ENCODE peak calls at places on chromosome 1, in eight cellular contexts. C, P, U, W, Z, I, M and E are unnamed samples.

GRCh38 chr1:119822406-119822805 is 11.1 kb upstream of the REG4 start:
- DNase-seq in C (no peak), P (no peak), U (no peak), W (no peak), Z (no peak), I (no peak), M (no peak), E (no peak)

GRCh38 chr1:239951518-239952130 is 140.1 kb upstream of the FMN2 start:
- DNase-seq in C (peak), P (peak), U (no peak), W (peak), Z (peak), I (peak), M (peak), E (peak)

GRCh38 chr1:109627692-109628399 is 8.2 kb downstream of the AMPD2 start:
- DNase-seq in C (no peak), P (no peak), U (no peak), W (no peak), Z (no peak), I (no peak), M (peak), E (no peak)

GRCh38 chr1:3988431-3988830 is 88.4 kb upstream of the C1orf174 start:
- DNase-seq in C (no peak), P (no peak), U (no peak), W (no peak), Z (no peak), I (no peak), M (no peak), E (no peak)

GRCh38 chr1:109762821-109763645 is 690 bp downstream of the EPS8L3 start:
- DNase-seq in C (peak), P (no peak), U (peak), W (peak), Z (no peak), I (peak), M (no peak), E (peak)

GRCh38 chr1:223429313-223429731 is 36.1 kb downstream of the CCDC185 start:
- DNase-seq in C (peak), P (no peak), U (no peak), W (peak), Z (peak), I (peak), M (no peak), E (peak)

GRCh38 chr1:234368320-234369032 is 4.8 kb upstream of the COA6 start:
- DNase-seq in C (no peak), P (no peak), U (no peak), W (no peak), Z (no peak), I (no peak), M (no peak), E (no peak)

GRCh38 chr1:54600947-54601725 is 22.2 kb downstream of the FAM151A start:
- DNase-seq in C (no peak), P (no peak), U (no peak), W (no peak), Z (no peak), I (no peak), M (no peak), E (no peak)

GRCh38 chr1:115507256-115507589 is 134.5 kb upstream of the VANGL1 start:
- DNase-seq in C (peak), P (peak), U (no peak), W (no peak), Z (no peak), I (no peak), M (no peak), E (peak)

GRCh38 chr1:167776616-167777252 is 55.0 kb downstream of the MPZL1 start:
- DNase-seq in C (no peak), P (no peak), U (no peak), W (no peak), Z (no peak), I (no peak), M (no peak), E (no peak)

GRCh38 chr1:35264861-35265260 is 3.6 kb upstream of the ZMYM4 start:
- DNase-seq in C (peak), P (no peak), U (no peak), W (peak), Z (no peak), I (no peak), M (no peak), E (no peak)

GRCh38 chr1:155882235-155882634 is 22.9 kb downstream of the SYT11 start:
- DNase-seq in C (no peak), P (no peak), U (no peak), W (no peak), Z (no peak), I (no peak), M (peak), E (no peak)

GRCh38 chr1:204623894-204624361 is 61.6 kb downstream of the LRRN2 start:
- DNase-seq in C (no peak), P (peak), U (no peak), W (no peak), Z (no peak), I (no peak), M (no peak), E (peak)

GRCh38 chr1:116853680-116854191 is 56.0 kb upstream of the PTGFRN start:
- DNase-seq in C (peak), P (peak), U (no peak), W (peak), Z (no peak), I (no peak), M (no peak), E (peak)

GRCh38 chr1:186865253-186865652 is 36.5 kb downstream of the PLA2G4A start:
- DNase-seq in C (no peak), P (no peak), U (no peak), W (no peak), Z (no peak), I (no peak), M (peak), E (no peak)

GRCh38 chr1:214518387-214518786 is 33.0 kb downstream of the PTPN14 start:
- DNase-seq in C (no peak), P (no peak), U (no peak), W (no peak), Z (no peak), I (no peak), M (no peak), E (no peak)

GRCh38 chr1:156160744-156161181 is 7.4 kb downstream of the SEMA4A start:
- DNase-seq in C (peak), P (peak), U (peak), W (no peak), Z (peak), I (peak), M (peak), E (no peak)

GRCh38 chr1:157580179-157580827 is 17.6 kb downstream of the FCRL4 start:
- DNase-seq in C (peak), P (peak), U (no peak), W (peak), Z (no peak), I (no peak), M (peak), E (peak)

GRCh38 chr1:177571076-177571475 is 398.8 kb downstream of the SEC16B start:
- DNase-seq in C (no peak), P (no peak), U (no peak), W (no peak), Z (no peak), I (no peak), M (no peak), E (no peak)

GRCh38 chr1:74613894-74614293 is 59.7 kb downstream of the ERICH3 start:
- DNase-seq in C (no peak), P (no peak), U (no peak), W (no peak), Z (no peak), I (no peak), M (no peak), E (no peak)

GRCh38 chr1:7515175-7515574 is 255.9 kb upstream of the VAMP3 start:
- DNase-seq in C (no peak), P (no peak), U (no peak), W (no peak), Z (no peak), I (no peak), M (no peak), E (no peak)

GRCh38 chr1:21640653-21641052 is 28.5 kb downstream of the RAP1GAP start:
- DNase-seq in C (no peak), P (no peak), U (no peak), W (no peak), Z (no peak), I (no peak), M (no peak), E (no peak)

GRCh38 chr1:32773764-32774463 is 43.2 kb downstream of the YARS1 start:
- DNase-seq in C (no peak), P (no peak), U (no peak), W (no peak), Z (no peak), I (no peak), M (no peak), E (no peak)

GRCh38 chr1:47406966-47407365 is 9.1 kb upstream of the FOXE3 start:
- DNase-seq in C (no peak), P (no peak), U (no peak), W (no peak), Z (no peak), I (no peak), M (no peak), E (no peak)

GRCh38 chr1:208291923-208292711 is 47.9 kb upstream of the PLXNA2 start:
- DNase-seq in C (peak), P (no peak), U (no peak), W (no peak), Z (no peak), I (no peak), M (no peak), E (peak)

GRCh38 chr1:200610846-200611245 is 9.7 kb downstream of the KIF14 start:
- DNase-seq in C (peak), P (no peak), U (no peak), W (no peak), Z (no peak), I (no peak), M (no peak), E (peak)

GRCh38 chr1:26132128-26132824 is 20.7 kb downstream of the PDIK1L start:
- DNase-seq in C (no peak), P (no peak), U (no peak), W (peak), Z (no peak), I (no peak), M (no peak), E (no peak)

GRCh38 chr1:20349561-20349960 is 58.9 kb downstream of the VWA5B1 start:
- DNase-seq in C (no peak), P (no peak), U (no peak), W (no peak), Z (no peak), I (no peak), M (no peak), E (no peak)

GRCh38 chr1:171061425-171062143 is 29.1 kb upstream of the FMO3 start:
- DNase-seq in C (peak), P (no peak), U (no peak), W (no peak), Z (no peak), I (no peak), M (no peak), E (peak)

GRCh38 chr1:59006309-59006698 is 222.5 kb upstream of the JUN start:
- DNase-seq in C (no peak), P (no peak), U (no peak), W (peak), Z (no peak), I (no peak), M (no peak), E (no peak)

GRCh38 chr1:98077691-98078090 is 156.9 kb upstream of the DPYD start:
- DNase-seq in C (peak), P (no peak), U (no peak), W (no peak), Z (no peak), I (no peak), M (no peak), E (no peak)

GRCh38 chr1:98078586-98078985 is 157.8 kb upstream of the DPYD start:
- DNase-seq in C (peak), P (no peak), U (no peak), W (no peak), Z (no peak), I (no peak), M (no peak), E (no peak)

GRCh38 chr1:98072047-98072446 is 151.2 kb upstream of the DPYD start:
- DNase-seq in C (no peak), P (no peak), U (no peak), W (no peak), Z (no peak), I (no peak), M (no peak), E (no peak)

DNA sequence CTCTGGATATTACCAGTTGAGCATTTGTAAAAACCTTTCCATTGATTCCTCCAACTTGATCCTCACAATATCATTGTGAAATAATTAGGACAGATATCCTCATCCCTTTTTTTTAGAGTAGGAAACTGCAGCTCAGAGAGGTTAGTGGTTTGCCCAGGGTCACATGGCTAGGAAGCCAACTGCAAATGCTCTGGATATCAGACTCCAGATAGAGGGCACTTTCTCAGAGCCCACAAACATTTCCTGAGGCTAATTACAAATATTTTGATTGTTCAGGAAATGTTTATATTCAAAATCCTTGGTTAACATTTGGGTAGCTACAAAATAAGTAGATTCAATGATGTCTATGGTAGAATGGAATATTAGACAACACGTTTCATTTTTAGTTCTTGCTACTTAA is 154.8 kb upstream of the DPYD start:
- DNase-seq in C (no peak), P (no peak), U (no peak), W (no peak), Z (no peak), I (no peak), M (no peak), E (no peak)
- TF ChIP-seq CTCF in C (no peak), P (no peak), U (no peak), W (no peak), Z (no peak), I (no peak), M (no peak), E (no peak)

DNA sequence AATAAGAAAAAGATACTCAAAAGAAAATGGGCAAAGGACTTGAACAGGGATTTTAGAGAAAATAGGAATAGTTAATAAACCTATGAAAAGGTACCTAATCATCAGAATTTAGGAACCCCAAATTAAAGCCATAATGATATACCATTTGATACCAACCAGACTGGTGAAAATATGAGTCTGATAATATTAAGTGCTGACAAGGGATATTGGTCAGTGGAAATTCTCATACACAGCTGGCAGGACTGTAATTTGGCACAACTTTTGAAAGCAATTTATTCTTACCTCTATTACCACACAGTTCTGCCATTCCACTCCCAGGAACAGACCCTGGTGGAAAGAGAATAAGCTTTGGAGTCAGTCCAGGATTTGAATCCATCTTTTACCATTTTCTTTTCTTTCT is 111.3 kb downstream of the KIF26B start:
- DNase-seq in C (no peak), P (no peak), U (no peak), W (no peak), Z (no peak), I (no peak), M (no peak), E (no peak)
- TF ChIP-seq CTCF in C (no peak), P (no peak), U (no peak), W (no peak), Z (no peak), I (no peak), M (no peak), E (no peak)

GRCh38 chr1:203117611-203118575 is 9.6 kb upstream of the ADORA1 start:
- DNase-seq in C (peak), P (peak), U (peak), W (peak), Z (peak), I (peak), M (peak), E (peak)
- TF ChIP-seq CTCF in C (peak), P (peak), U (peak), W (peak), Z (peak), I (peak), M (peak), E (peak)

DNA sequence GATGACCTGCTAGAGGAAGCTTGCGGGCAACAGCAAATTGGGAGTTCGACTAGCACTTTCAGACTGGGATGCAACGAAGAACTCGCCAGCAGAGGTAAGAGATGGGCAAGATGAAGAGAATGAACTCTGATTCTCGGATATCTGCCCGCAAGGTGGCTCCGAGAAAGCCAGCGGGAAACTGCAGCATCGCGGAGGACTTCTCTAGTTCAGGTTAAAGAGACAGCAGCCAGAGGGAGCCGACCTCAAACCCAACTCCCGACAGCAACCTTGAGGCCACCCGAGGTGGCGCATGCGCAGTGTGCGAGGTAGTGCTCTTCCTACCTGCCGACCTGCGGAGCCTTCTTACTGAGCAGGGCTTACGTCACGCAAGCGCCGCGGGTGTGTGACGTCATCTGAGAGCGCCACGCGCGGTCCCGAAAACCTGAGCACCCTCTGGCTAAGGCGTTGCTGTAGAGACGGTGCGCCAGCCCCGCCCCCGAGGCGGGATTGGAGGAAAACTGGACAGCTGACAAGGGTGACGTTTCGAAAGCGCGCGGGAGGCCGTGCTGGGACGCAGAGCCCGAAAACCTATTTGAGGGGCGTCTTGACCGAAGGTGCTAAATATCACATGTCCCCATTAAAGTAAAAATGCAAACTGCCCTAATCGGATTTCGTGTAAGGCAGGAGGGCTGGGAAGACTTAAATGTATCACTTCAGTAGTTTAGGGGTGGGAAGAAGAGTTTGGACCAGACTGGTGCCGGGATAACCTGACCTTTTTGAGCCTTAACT is 110.5 kb upstream of the SLC25A33 start:
- DNase-seq in C (peak), P (peak), U (peak), W (peak), Z (peak), I (peak), M (peak), E (peak)
- TF ChIP-seq CTCF in C (no peak), P (no peak), U (no peak), W (no peak), Z (peak), I (no peak), M (peak), E (no peak)

GRCh38 chr1:67281246-67281645 is 26.4 kb upstream of the IL12RB2 start:
- DNase-seq in C (no peak), P (no peak), U (no peak), W (no peak), Z (no peak), I (no peak), M (no peak), E (no peak)

GRCh38 chr1:67280696-67281095 is 27.0 kb upstream of the IL12RB2 start:
- DNase-seq in C (no peak), P (no peak), U (no peak), W (no peak), Z (no peak), I (no peak), M (no peak), E (no peak)

GRCh38 chr1:67290236-67290635 is 17.4 kb upstream of the IL12RB2 start:
- DNase-seq in C (no peak), P (no peak), U (no peak), W (no peak), Z (no peak), I (no peak), M (no peak), E (no peak)

DNA sequence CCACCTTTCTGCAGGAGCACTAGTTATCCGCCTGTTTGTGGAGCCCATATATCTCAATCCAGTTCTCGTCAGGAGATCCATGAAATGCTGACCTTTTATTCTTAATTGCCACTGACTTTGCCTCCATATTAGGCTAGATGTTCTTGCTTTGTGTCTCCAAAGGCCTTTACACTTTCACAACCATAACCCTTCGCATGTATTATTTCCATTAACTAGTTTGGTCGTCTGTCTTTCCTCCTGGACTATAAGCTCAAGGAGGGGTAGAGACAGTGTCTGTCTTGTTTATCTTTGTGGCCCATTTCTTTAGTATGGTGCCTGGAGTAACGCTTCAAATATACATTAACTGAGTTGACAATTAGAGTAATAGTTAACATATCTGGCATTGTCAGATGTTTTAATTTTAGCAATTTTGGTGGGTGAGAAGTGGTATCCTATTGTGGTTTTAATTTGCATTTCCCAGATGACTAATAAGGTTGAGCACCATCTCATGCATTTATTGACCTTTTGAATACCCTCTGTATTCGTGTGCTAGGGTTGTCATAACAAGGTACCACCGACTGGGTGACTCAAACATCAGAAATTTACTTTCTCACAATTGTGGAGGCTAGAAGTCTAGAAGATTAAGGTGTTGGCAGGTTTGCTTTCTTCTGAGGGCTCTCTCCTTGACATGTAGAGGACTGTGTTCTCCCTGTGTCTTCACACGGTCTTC is 21.7 kb upstream of the IL12RB2 start:
- DNase-seq in C (no peak), P (no peak), U (no peak), W (peak), Z (no peak), I (no peak), M (no peak), E (peak)
- TF ChIP-seq CTCF in C (no peak), P (no peak), U (no peak), W (no peak), Z (no peak), I (no peak), M (no peak), E (no peak)

GRCh38 chr1:111863401-111863800 is 107.7 kb downstream of the DDX20 start:
- DNase-seq in C (no peak), P (no peak), U (no peak), W (no peak), Z (no peak), I (no peak), M (no peak), E (no peak)
- TF ChIP-seq CTCF in C (no peak), P (no peak), U (no peak), W (no peak), Z (no peak), I (no peak), M (no peak), E (no peak)